ENCODE peak calls at places on chromosomes 5 and 9, in five cellular contexts. X is activated T-cell treated with anti-CD3 and anti-CD28 coated beads for 4 hours, H is LoVo, L is A549, F is WTC11. N is an unnamed sample.

GRCh38 chr5:88093765-88094164 is 174.9 kb downstream of the TMEM161B start:
- DNase-seq in X (no peak), H (no peak), L (no peak), F (no peak), N (no peak)

GRCh38 chr5:149100331-149100730 is 37.5 kb upstream of the SH3TC2 start:
- DNase-seq in X (no peak), H (no peak), L (no peak), F (no peak), N (no peak)

GRCh38 chr5:27845248-27845647 is 806.9 kb upstream of the CDH9 start:
- DNase-seq in X (no peak), H (peak), L (no peak), F (no peak), N (no peak)

GRCh38 chr5:101678494-101679193 is 617.4 kb downstream of the SLCO4C1 start:
- DNase-seq in X (peak), H (peak), L (peak), F (peak), N (peak)

GRCh38 chr5:172379481-172379880 is 74.8 kb downstream of the SH3PXD2B start:
- DNase-seq in X (no peak), H (no peak), L (no peak), F (no peak), N (peak)

GRCh38 chr5:181167814-181168488 is 20.6 kb downstream of the OR2V2 start:
- DNase-seq in X (no peak), H (no peak), L (no peak), F (peak), N (peak)

GRCh38 chr5:74361406-74362358 is 278.8 kb downstream of the ENC1 start:
- DNase-seq in X (no peak), H (peak), L (no peak), F (no peak), N (no peak)

GRCh38 chr5:132370241-132370820 is 821 bp downstream of the SLC22A5 start:
- DNase-seq in X (no peak), H (no peak), L (no peak), F (no peak), N (no peak)

GRCh38 chr9:22401671-22402070 is 45.0 kb upstream of the DMRTA1 start:
- DNase-seq in X (no peak), H (no peak), L (no peak), F (no peak), N (peak)

GRCh38 chr5:74634611-74635286 is 5.8 kb downstream of the ENC1 start:
- DNase-seq in X (no peak), H (no peak), L (no peak), F (no peak), N (no peak)

GRCh38 chr5:78647411-78647818 is 1.2 kb downstream of the LHFPL2 start:
- DNase-seq in X (no peak), H (peak), L (peak), F (no peak), N (peak)

GRCh38 chr5:175521313-175521833 is 43.0 kb downstream of the SFXN1 start:
- DNase-seq in X (no peak), H (no peak), L (no peak), F (no peak), N (no peak)

GRCh38 chr5:96940586-96940985 is 4.7 kb downstream of the LNPEP start:
- DNase-seq in X (no peak), H (no peak), L (no peak), F (no peak), N (no peak)

GRCh38 chr5:76788362-76788761 is 30.5 kb upstream of the F2RL1 start:
- DNase-seq in X (no peak), H (peak), L (no peak), F (no peak), N (no peak)

GRCh38 chr5:8840237-8840636 is 705.6 kb downstream of the SEMA5A start:
- DNase-seq in X (no peak), H (no peak), L (no peak), F (peak), N (no peak)

GRCh38 chr5:175202461-175203065 is 241.4 kb downstream of the DRD1 start:
- DNase-seq in X (no peak), H (peak), L (peak), F (no peak), N (no peak)

GRCh38 chr9:136697146-136697820 is 10.0 kb upstream of the AGPAT2 start:
- DNase-seq in X (no peak), H (no peak), L (no peak), F (no peak), N (no peak)

GRCh38 chr5:55004728-55005127 is 19.3 kb upstream of the GZMK start:
- DNase-seq in X (no peak), H (no peak), L (no peak), F (no peak), N (peak)

GRCh38 chr5:137617806-137618205 is 118.1 kb downstream of the KLHL3 start:
- DNase-seq in X (no peak), H (no peak), L (no peak), F (no peak), N (peak)

GRCh38 chr5:122351416-122352157 is 39.5 kb downstream of the SNCAIP start:
- DNase-seq in X (no peak), H (no peak), L (no peak), F (no peak), N (peak)

GRCh38 chr5:113031557-113031956 is 55.0 kb downstream of the DCP2 start:
- DNase-seq in X (no peak), H (no peak), L (no peak), F (no peak), N (no peak)

GRCh38 chr5:125467222-125467621 is 720.8 kb upstream of the ZNF608 start:
- DNase-seq in X (no peak), H (no peak), L (no peak), F (no peak), N (no peak)

GRCh38 chr5:140806834-140807775 is at the start of gene PCDHA4:
- DNase-seq in X (no peak), H (no peak), L (peak), F (peak), N (no peak)

GRCh38 chr9:129434187-129434586 is 186.7 kb downstream of the C9orf50 start:
- DNase-seq in X (no peak), H (no peak), L (no peak), F (no peak), N (no peak)

GRCh38 chr9:129491486-129491855 is 129.4 kb downstream of the C9orf50 start:
- DNase-seq in X (no peak), H (no peak), L (no peak), F (no peak), N (no peak)

GRCh38 chr5:32059779-32060178 is 114.3 kb downstream of the GOLPH3 start:
- DNase-seq in X (no peak), H (no peak), L (peak), F (no peak), N (no peak)

GRCh38 chr5:116035123-116035522 is 2.9 kb downstream of the ARL14EPL start:
- DNase-seq in X (no peak), H (no peak), L (no peak), F (no peak), N (no peak)

GRCh38 chr5:106843812-106844416 is 826.8 kb downstream of the EFNA5 start:
- DNase-seq in X (no peak), H (peak), L (peak), F (no peak), N (no peak)

GRCh38 chr5:76791461-76791860 is 27.4 kb upstream of the F2RL1 start:
- DNase-seq in X (no peak), H (no peak), L (no peak), F (no peak), N (no peak)

GRCh38 chr9:35570709-35571108 is 34.4 kb upstream of the TESK1 start:
- DNase-seq in X (no peak), H (no peak), L (no peak), F (no peak), N (no peak)

GRCh38 chr5:143554918-143555477 is 151.5 kb upstream of the NR3C1 start:
- DNase-seq in X (no peak), H (no peak), L (no peak), F (no peak), N (peak)

GRCh38 chr5:31385774-31386537 is 145.9 kb downstream of the DROSHA start:
- DNase-seq in X (no peak), H (no peak), L (no peak), F (no peak), N (no peak)

GRCh38 chr5:93755716-93756115 is 14.3 kb upstream of the POU5F2 start:
- DNase-seq in X (no peak), H (no peak), L (no peak), F (no peak), N (no peak)

GRCh38 chr9:13569706-13570423 is 290.4 kb upstream of the MPDZ start:
- DNase-seq in X (no peak), H (no peak), L (no peak), F (no peak), N (peak)

GRCh38 chr5:178624626-178625546 is 2.0 kb downstream of the CLK4 start:
- DNase-seq in X (no peak), H (no peak), L (no peak), F (no peak), N (peak)

GRCh38 chr5:6125781-6126180 is 252.6 kb downstream of the MED10 start:
- DNase-seq in X (no peak), H (no peak), L (no peak), F (no peak), N (no peak)

GRCh38 chr9:134130503-134131375 is 5.1 kb upstream of the WDR5 start:
- DNase-seq in X (no peak), H (peak), L (no peak), F (peak), N (no peak)